ENCODE peak calls at places on chromosomes 5 and 9, in five cellular contexts. J is GM23248, O is hepatocyte, N is HCT116, R is PC-3. A is an unnamed sample.

GRCh38 chr5:141512390-141513020 is 23.6 kb downstream of the PCDHGC5 start:
- DNase-seq in N (peak), O (peak), J (peak), R (peak), A (peak)

GRCh38 chr9:5630038-5630507 is 1.2 kb downstream of the RIC1 start:
- DNase-seq in R (peak), J (peak), O (peak), N (no peak), A (peak)

GRCh38 chr5:170475269-170476000 is 28.4 kb upstream of the KCNIP1 start:
- DNase-seq in J (no peak), N (no peak), O (no peak), R (no peak), A (no peak)

GRCh38 chr5:127392762-127393161 is 102.2 kb downstream of the MEGF10 start:
- DNase-seq in J (peak), N (no peak), O (no peak), R (no peak), A (no peak)

GRCh38 chr9:130395810-130396435 is 48.8 kb upstream of the ASS1 start:
- DNase-seq in R (no peak), N (no peak), J (no peak), O (no peak), A (no peak)

GRCh38 chr5:173509060-173509459 is 107.4 kb downstream of the BOD1 start:
- DNase-seq in O (no peak), N (no peak), R (no peak), J (no peak), A (no peak)

GRCh38 chr5:43359738-43360137 is 46.5 kb upstream of the HMGCS1 start:
- DNase-seq in J (no peak), O (no peak), N (no peak), R (no peak), A (no peak)

GRCh38 chr9:124353166-124353768 is 62.0 kb downstream of the PSMB7 start:
- DNase-seq in O (no peak), R (no peak), J (no peak), N (no peak), A (no peak)

GRCh38 chr5:16994576-16994975 is 58.5 kb upstream of the MYO10 start:
- DNase-seq in J (peak), O (no peak), R (no peak), N (no peak), A (peak)

GRCh38 chr9:6781476-6781875 is 23.7 kb downstream of the KDM4C start:
- DNase-seq in N (no peak), R (no peak), J (no peak), O (no peak), A (no peak)

GRCh38 chr5:40733842-40734563 is 21.8 kb downstream of the TTC33 start:
- DNase-seq in J (no peak), N (no peak), O (peak), R (no peak), A (no peak)

GRCh38 chr9:98401140-98402025 is 145.9 kb upstream of the TBC1D2 start:
- DNase-seq in J (peak), N (no peak), R (no peak), O (peak), A (peak)

GRCh38 chr9:126793686-126794417 is 11.0 kb upstream of the ZBTB43 start:
- DNase-seq in R (no peak), J (no peak), O (no peak), N (no peak), A (no peak)

GRCh38 chr5:176608937-176609723 is 826 bp downstream of the GPRIN1 start:
- DNase-seq in J (peak), O (no peak), N (no peak), R (no peak), A (no peak)

GRCh38 chr9:135341612-135342169 is 137.9 kb upstream of the PPP1R26 start:
- DNase-seq in J (no peak), O (no peak), R (no peak), N (no peak), A (no peak)

GRCh38 chr9:137502008-137502913 is 43.1 kb upstream of the NSMF start:
- DNase-seq in N (no peak), J (peak), O (no peak), R (peak), A (no peak)

GRCh38 chr5:34598177-34598794 is 57.8 kb upstream of the RAI14 start:
- DNase-seq in R (peak), J (peak), N (peak), O (peak), A (no peak)

GRCh38 chr5:141504216-141504615 is 15.3 kb downstream of the PCDHGC5 start:
- DNase-seq in J (no peak), N (no peak), R (no peak), O (no peak), A (no peak)

GRCh38 chr5:138234651-138235050 is 21.5 kb upstream of the CDC23 start:
- DNase-seq in O (no peak), J (no peak), N (no peak), R (no peak), A (no peak)

GRCh38 chr5:178329331-178329730 is 96.7 kb upstream of the PHYKPL start:
- DNase-seq in O (no peak), N (no peak), R (no peak), J (no peak), A (no peak)

GRCh38 chr5:59337240-59337639 is 556.3 kb downstream of the PDE4D start:
- DNase-seq in R (no peak), N (no peak), J (no peak), O (no peak), A (no peak)

GRCh38 chr5:137605377-137605776 is 106.3 kb upstream of the SPOCK1 start:
- DNase-seq in N (no peak), J (peak), O (no peak), R (peak), A (peak)

GRCh38 chr5:42759456-42759855 is 2.8 kb downstream of the CCDC152 start:
- DNase-seq in J (no peak), R (peak), O (no peak), N (no peak), A (no peak)

GRCh38 chr5:180860273-180860886 is 696 bp downstream of the ZFP62 start:
- DNase-seq in O (peak), R (peak), J (peak), N (peak), A (peak)

GRCh38 chr5:8538813-8539212 is 669.9 kb downstream of the MTRR start:
- DNase-seq in R (no peak), J (no peak), O (no peak), N (no peak), A (no peak)

GRCh38 chr5:99614888-99615287 is 686.1 kb upstream of the CHD1 start:
- DNase-seq in R (peak), O (no peak), J (no peak), N (no peak), A (no peak)

GRCh38 chr9:93644397-93645088 is 68.2 kb downstream of the PHF2 start:
- DNase-seq in J (no peak), N (no peak), R (no peak), O (no peak), A (no peak)

GRCh38 chr5:57302643-57303042 is 128.8 kb downstream of the GPBP1 start:
- DNase-seq in R (no peak), J (peak), N (no peak), O (no peak), A (no peak)

GRCh38 chr5:165196961-165197360 is 1691.5 kb downstream of the MAT2B start:
- DNase-seq in R (no peak), N (no peak), J (no peak), O (no peak), A (no peak)

GRCh38 chr5:78809444-78809843 is 160.9 kb upstream of the LHFPL2 start:
- DNase-seq in R (no peak), O (no peak), N (no peak), J (no peak), A (no peak)

GRCh38 chr5:103804714-103805113 is 242.1 kb upstream of the NUDT12 start:
- DNase-seq in R (peak), O (no peak), N (no peak), J (peak), A (no peak)

DNA sequence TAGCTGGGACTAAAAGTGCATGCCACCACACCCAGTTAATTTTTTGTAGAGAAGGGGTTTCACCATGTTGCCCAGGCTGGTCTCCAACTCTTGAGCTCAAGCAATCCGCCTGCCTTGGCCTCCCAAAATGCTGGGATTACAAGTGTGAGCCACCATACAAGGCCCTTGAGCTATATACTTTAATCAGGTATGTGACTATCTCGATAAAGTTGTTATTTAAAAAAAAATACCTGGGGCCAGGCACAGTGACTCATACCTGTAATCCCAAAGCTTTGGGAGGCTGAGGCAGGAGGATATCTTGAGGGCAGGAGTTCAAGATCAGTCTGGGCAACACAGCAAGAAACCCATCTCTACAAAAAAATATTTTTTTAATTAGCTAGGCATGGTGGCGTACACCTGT is 19.2 kb downstream of the RNF145 start:
- DNase-seq in J (no peak), O (no peak), R (no peak), N (no peak), A (no peak)
- H3K4me3 ChIP-seq in J (no peak), O (no peak), R (no peak), N (no peak), A (no peak)

DNA sequence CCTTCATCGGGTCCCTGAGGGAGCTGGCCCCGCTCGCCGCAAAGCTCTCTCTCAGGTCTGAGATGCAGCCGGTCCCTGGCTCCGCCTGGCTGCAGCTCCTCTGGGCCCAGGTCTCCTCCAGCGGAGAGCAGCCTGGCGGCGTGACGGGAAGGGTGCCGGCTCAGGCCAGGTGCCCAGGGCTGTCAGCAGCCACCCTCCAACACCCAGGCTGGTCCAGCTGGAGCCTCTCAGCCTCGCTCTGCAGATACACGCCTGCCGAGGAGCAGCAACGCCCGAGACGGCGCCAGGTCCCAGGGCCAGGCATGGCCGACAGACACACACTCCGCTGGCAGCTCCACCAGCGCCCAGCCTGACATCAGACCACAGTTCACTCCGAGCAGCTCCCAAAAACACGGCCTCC is 25.6 kb downstream of the FAM163B start:
- DNase-seq in R (no peak), N (no peak), J (peak), O (no peak), A (no peak)
- TF ChIP-seq EZH2 in R (no peak), N (no peak), J (no peak), O (no peak), A (no peak)

GRCh38 chr5:150411245-150411979 is 1.3 kb downstream of the CD74 start:
- DNase-seq in N (no peak), R (no peak), O (peak), J (peak), A (peak)

GRCh38 chr5:150409638-150410523 is 2.8 kb downstream of the CD74 start:
- DNase-seq in N (peak), R (peak), J (peak), O (peak), A (peak)

GRCh38 chr5:150412319-150413175 is at the start of gene CD74:
- DNase-seq in O (peak), J (peak), N (no peak), R (peak), A (peak)

GRCh38 chr5:150413176-150413901 is 629 bp upstream of the CD74 start:
- DNase-seq in R (no peak), O (peak), J (no peak), N (no peak), A (no peak)

GRCh38 chr5:150410524-150411244 is 2.0 kb downstream of the CD74 start:
- DNase-seq in N (peak), J (peak), O (peak), R (peak), A (peak)
- TF ChIP-seq EZH2phosphoT487 in N (no peak), J (no peak), O (no peak), R (no peak), A (no peak)

GRCh38 chr9:136342191-136343120 is 15.1 kb downstream of the GPSM1 start:
- DNase-seq in J (peak), N (no peak), R (no peak), O (peak), A (peak)
- H3K4me3 ChIP-seq in J (no peak), N (no peak), R (no peak), O (no peak), A (peak)